ENCODE peak calls at places on chromosomes 12 and 14, in five cellular contexts. One of them, this sample, is unnamed.

GRCh38 chr12:113329022-113329790 is 5.7 kb downstream of the SLC8B1 start:
- DNase-seq in CD8-positive, alpha-beta memory T cell: no peak
- DNase-seq in left lung: no peak
- DNase-seq in fibroblast of lung: no peak
- DNase-seq in heart right ventricle: no peak
- DNase-seq in this sample: no peak

GRCh38 chr12:75444444-75445136 is 36.0 kb upstream of the GLIPR1 start:
- DNase-seq in CD8-positive, alpha-beta memory T cell: no peak
- DNase-seq in left lung: no peak
- DNase-seq in fibroblast of lung: peak; percentile 59
- DNase-seq in heart right ventricle: no peak
- DNase-seq in this sample: no peak

GRCh38 chr12:113241191-113242017 is 20.1 kb downstream of the TPCN1 start:
- DNase-seq in CD8-positive, alpha-beta memory T cell: no peak
- DNase-seq in left lung: no peak
- DNase-seq in fibroblast of lung: peak; percentile 78
- DNase-seq in heart right ventricle: no peak
- DNase-seq in this sample: no peak

GRCh38 chr12:20450591-20450990 is 82.3 kb downstream of the PDE3A start:
- DNase-seq in CD8-positive, alpha-beta memory T cell: no peak
- DNase-seq in left lung: no peak
- DNase-seq in fibroblast of lung: no peak
- DNase-seq in heart right ventricle: no peak
- DNase-seq in this sample: no peak

GRCh38 chr14:55580401-55581010 is 499 bp downstream of the KTN1 start:
- DNase-seq in CD8-positive, alpha-beta memory T cell: peak; percentile 44
- DNase-seq in left lung: peak; percentile 43
- DNase-seq in fibroblast of lung: no peak
- DNase-seq in heart right ventricle: peak; percentile 61
- DNase-seq in this sample: peak; percentile 63

GRCh38 chr12:10607885-10608458 is 5.4 kb downstream of the MAGOHB start:
- DNase-seq in CD8-positive, alpha-beta memory T cell: no peak
- DNase-seq in left lung: no peak
- DNase-seq in fibroblast of lung: peak; percentile 27
- DNase-seq in heart right ventricle: no peak
- DNase-seq in this sample: no peak

GRCh38 chr14:50058112-50058511 is 58.3 kb downstream of the VCPKMT start:
- DNase-seq in CD8-positive, alpha-beta memory T cell: no peak
- DNase-seq in left lung: no peak
- DNase-seq in fibroblast of lung: no peak
- DNase-seq in heart right ventricle: no peak
- DNase-seq in this sample: no peak

GRCh38 chr12:124938066-124938465 is 23.6 kb upstream of the UBC start:
- DNase-seq in CD8-positive, alpha-beta memory T cell: no peak
- DNase-seq in left lung: no peak
- DNase-seq in fibroblast of lung: no peak
- DNase-seq in heart right ventricle: no peak
- DNase-seq in this sample: no peak

GRCh38 chr14:52031781-52032180 is 37.1 kb downstream of the NID2 start:
- DNase-seq in CD8-positive, alpha-beta memory T cell: no peak
- DNase-seq in left lung: no peak
- DNase-seq in fibroblast of lung: peak; percentile 79
- DNase-seq in heart right ventricle: peak; percentile 71
- DNase-seq in this sample: no peak

GRCh38 chr12:1443421-1444141 is 150.8 kb downstream of the FBXL14 start:
- DNase-seq in CD8-positive, alpha-beta memory T cell: no peak
- DNase-seq in left lung: no peak
- DNase-seq in fibroblast of lung: peak; percentile 77
- DNase-seq in heart right ventricle: no peak
- DNase-seq in this sample: no peak

GRCh38 chr14:71142375-71143038 is 235.2 kb downstream of the PCNX1 start:
- DNase-seq in CD8-positive, alpha-beta memory T cell: no peak
- DNase-seq in left lung: no peak
- DNase-seq in fibroblast of lung: peak; percentile 39
- DNase-seq in heart right ventricle: no peak
- DNase-seq in this sample: no peak

GRCh38 chr14:81710232-81710845 is 176.7 kb upstream of the SEL1L start:
- DNase-seq in CD8-positive, alpha-beta memory T cell: no peak
- DNase-seq in left lung: no peak
- DNase-seq in fibroblast of lung: peak; percentile 11
- DNase-seq in heart right ventricle: peak; percentile 8
- DNase-seq in this sample: no peak

GRCh38 chr12:25278274-25278673 is 27.5 kb upstream of the KRAS start:
- DNase-seq in CD8-positive, alpha-beta memory T cell: no peak
- DNase-seq in left lung: no peak
- DNase-seq in fibroblast of lung: no peak
- DNase-seq in heart right ventricle: no peak
- DNase-seq in this sample: no peak

GRCh38 chr14:24429395-24430142 is at the start of the genes CBLN3 and KHNYN:
- DNase-seq in CD8-positive, alpha-beta memory T cell: peak; percentile 82
- DNase-seq in left lung: peak; percentile 94
- DNase-seq in fibroblast of lung: peak; percentile 95
- DNase-seq in heart right ventricle: peak; percentile 93
- DNase-seq in this sample: peak; percentile 80

GRCh38 chr12:66742508-66743367 is 63.9 kb upstream of the GRIP1 start:
- DNase-seq in CD8-positive, alpha-beta memory T cell: no peak
- DNase-seq in left lung: no peak
- DNase-seq in fibroblast of lung: no peak
- DNase-seq in heart right ventricle: no peak
- DNase-seq in this sample: no peak

GRCh38 chr14:93430319-93430801 is 379 bp upstream of the UNC79 start:
- DNase-seq in CD8-positive, alpha-beta memory T cell: no peak
- DNase-seq in left lung: no peak
- DNase-seq in fibroblast of lung: no peak
- DNase-seq in heart right ventricle: no peak
- DNase-seq in this sample: no peak

GRCh38 chr14:94021001-94021400 is 5.1 kb upstream of the OTUB2 start:
- DNase-seq in CD8-positive, alpha-beta memory T cell: no peak
- DNase-seq in left lung: no peak
- DNase-seq in fibroblast of lung: no peak
- DNase-seq in heart right ventricle: no peak
- DNase-seq in this sample: no peak

DNA sequence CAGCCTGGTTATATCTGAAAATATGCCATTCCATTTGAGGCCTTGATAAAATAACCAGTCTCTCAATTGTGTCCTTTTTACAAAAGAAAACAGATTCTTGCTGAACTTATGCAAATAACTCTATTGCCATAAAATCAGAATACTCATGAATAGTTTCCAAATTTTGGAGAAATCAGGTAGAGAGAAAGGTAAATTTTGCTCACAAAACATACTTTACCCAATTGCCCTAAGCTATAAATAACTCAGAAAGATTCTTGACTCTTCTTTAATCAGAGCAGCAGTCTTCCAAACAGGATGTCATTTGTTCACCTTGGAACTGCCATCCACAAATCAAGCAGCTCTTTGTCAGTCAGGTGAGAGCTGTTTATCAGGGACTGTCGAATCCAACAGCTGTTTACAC is 12.6 kb downstream of the ZNF26 start:
- DNase-seq in CD8-positive, alpha-beta memory T cell: no peak
- DNase-seq in left lung: no peak
- DNase-seq in fibroblast of lung: no peak
- DNase-seq in heart right ventricle: no peak
- DNase-seq in this sample: no peak
- H3K9me3 ChIP-seq in CD8-positive, alpha-beta memory T cell: peaks cover 65% of the 10 kb centered on the region
- H3K9me3 ChIP-seq in left lung: peaks cover 100% of the 10 kb centered on the region
- H3K9me3 ChIP-seq in fibroblast of lung: no peaks in the 10 kb centered on the region
- H3K9me3 ChIP-seq in heart right ventricle: peaks cover 57% of the 10 kb centered on the region
- H3K9me3 ChIP-seq in this sample: peaks cover 41% of the 10 kb centered on the region

GRCh38 chr12:22615963-22616501 is 8.9 kb upstream of the ETNK1 start:
- DNase-seq in CD8-positive, alpha-beta memory T cell: no peak
- DNase-seq in left lung: no peak
- DNase-seq in fibroblast of lung: no peak
- DNase-seq in heart right ventricle: no peak
- DNase-seq in this sample: no peak
- H3K9me3 ChIP-seq in CD8-positive, alpha-beta memory T cell: no peaks in the 10 kb centered on the region
- H3K9me3 ChIP-seq in left lung: peaks cover 41% of the 10 kb centered on the region
- H3K9me3 ChIP-seq in fibroblast of lung: no peaks in the 10 kb centered on the region
- H3K9me3 ChIP-seq in heart right ventricle: peaks cover 14% of the 10 kb centered on the region
- H3K9me3 ChIP-seq in this sample: no peaks in the 10 kb centered on the region

GRCh38 chr14:33404964-33405574 is 466.4 kb downstream of the NPAS3 start:
- DNase-seq in CD8-positive, alpha-beta memory T cell: no peak
- DNase-seq in left lung: no peak
- DNase-seq in fibroblast of lung: no peak
- DNase-seq in heart right ventricle: no peak
- DNase-seq in this sample: no peak
- H3K9me3 ChIP-seq in CD8-positive, alpha-beta memory T cell: no peaks in the 10 kb centered on the region
- H3K9me3 ChIP-seq in left lung: peaks cover 12% of the 10 kb centered on the region
- H3K9me3 ChIP-seq in fibroblast of lung: no peaks in the 10 kb centered on the region
- H3K9me3 ChIP-seq in heart right ventricle: peaks cover 15% of the 10 kb centered on the region
- H3K9me3 ChIP-seq in this sample: no peaks in the 10 kb centered on the region

GRCh38 chr12:34333337-34333736 is 311.0 kb downstream of the ALG10 start:
- DNase-seq in CD8-positive, alpha-beta memory T cell: no peak
- DNase-seq in left lung: no peak
- DNase-seq in fibroblast of lung: no peak
- DNase-seq in heart right ventricle: no peak
- DNase-seq in this sample: no peak
- H3K9me3 ChIP-seq in CD8-positive, alpha-beta memory T cell: no peaks in the 10 kb centered on the region
- H3K9me3 ChIP-seq in left lung: peaks cover 100% of the 10 kb centered on the region
- H3K9me3 ChIP-seq in fibroblast of lung: no peaks in the 10 kb centered on the region
- H3K9me3 ChIP-seq in heart right ventricle: no peaks in the 10 kb centered on the region
- H3K9me3 ChIP-seq in this sample: no peaks in the 10 kb centered on the region

GRCh38 chr12:133046698-133047097 is 9.4 kb downstream of the ZNF84 start:
- DNase-seq in CD8-positive, alpha-beta memory T cell: no peak
- DNase-seq in left lung: no peak
- DNase-seq in fibroblast of lung: no peak
- DNase-seq in heart right ventricle: no peak
- DNase-seq in this sample: no peak
- H3K9me3 ChIP-seq in CD8-positive, alpha-beta memory T cell: peaks cover 84% of the 10 kb centered on the region
- H3K9me3 ChIP-seq in left lung: peaks cover 100% of the 10 kb centered on the region
- H3K9me3 ChIP-seq in fibroblast of lung: peaks cover 9% of the 10 kb centered on the region
- H3K9me3 ChIP-seq in heart right ventricle: peaks cover 94% of the 10 kb centered on the region
- H3K9me3 ChIP-seq in this sample: peaks cover 67% of the 10 kb centered on the region

GRCh38 chr12:131321988-131322387 is 368.3 kb downstream of the ADGRD1 start:
- DNase-seq in CD8-positive, alpha-beta memory T cell: no peak
- DNase-seq in left lung: no peak
- DNase-seq in fibroblast of lung: no peak
- DNase-seq in heart right ventricle: no peak
- DNase-seq in this sample: no peak
- H3K9me3 ChIP-seq in CD8-positive, alpha-beta memory T cell: no peaks in the 10 kb centered on the region
- H3K9me3 ChIP-seq in left lung: peaks cover 24% of the 10 kb centered on the region
- H3K9me3 ChIP-seq in fibroblast of lung: no peaks in the 10 kb centered on the region
- H3K9me3 ChIP-seq in heart right ventricle: no peaks in the 10 kb centered on the region
- H3K9me3 ChIP-seq in this sample: no peaks in the 10 kb centered on the region

GRCh38 chr12:46264057-46264456 is 4.8 kb downstream of the SLC38A1 start:
- DNase-seq in CD8-positive, alpha-beta memory T cell: no peak
- DNase-seq in left lung: no peak
- DNase-seq in fibroblast of lung: peak; percentile 40
- DNase-seq in heart right ventricle: no peak
- DNase-seq in this sample: no peak
- H3K9me3 ChIP-seq in CD8-positive, alpha-beta memory T cell: no peaks in the 10 kb centered on the region
- H3K9me3 ChIP-seq in left lung: no peaks in the 10 kb centered on the region
- H3K9me3 ChIP-seq in fibroblast of lung: no peaks in the 10 kb centered on the region
- H3K9me3 ChIP-seq in heart right ventricle: no peaks in the 10 kb centered on the region
- H3K9me3 ChIP-seq in this sample: no peaks in the 10 kb centered on the region

GRCh38 chr12:94704452-94704871 is 54.1 kb upstream of the TMCC3 start:
- DNase-seq in CD8-positive, alpha-beta memory T cell: no peak
- DNase-seq in left lung: no peak
- DNase-seq in fibroblast of lung: peak; percentile 97
- DNase-seq in heart right ventricle: peak; percentile 11
- DNase-seq in this sample: no peak

GRCh38 chr12:94705656-94706055 is 55.3 kb upstream of the TMCC3 start:
- DNase-seq in CD8-positive, alpha-beta memory T cell: no peak
- DNase-seq in left lung: no peak
- DNase-seq in fibroblast of lung: no peak
- DNase-seq in heart right ventricle: no peak
- DNase-seq in this sample: no peak

GRCh38 chr12:94701711-94702110 is 51.4 kb upstream of the TMCC3 start:
- DNase-seq in CD8-positive, alpha-beta memory T cell: no peak
- DNase-seq in left lung: no peak
- DNase-seq in fibroblast of lung: no peak
- DNase-seq in heart right ventricle: no peak
- DNase-seq in this sample: no peak

GRCh38 chr12:94707892-94708291 is 57.5 kb upstream of the TMCC3 start:
- DNase-seq in CD8-positive, alpha-beta memory T cell: no peak
- DNase-seq in left lung: no peak
- DNase-seq in fibroblast of lung: peak; percentile 83
- DNase-seq in heart right ventricle: peak; percentile 80
- DNase-seq in this sample: no peak

GRCh38 chr12:94706250-94706661 is 55.9 kb upstream of the TMCC3 start:
- DNase-seq in CD8-positive, alpha-beta memory T cell: no peak
- DNase-seq in left lung: no peak
- DNase-seq in fibroblast of lung: no peak
- DNase-seq in heart right ventricle: no peak
- DNase-seq in this sample: no peak
- H3K9me3 ChIP-seq in CD8-positive, alpha-beta memory T cell: no peaks in the 10 kb centered on the region
- H3K9me3 ChIP-seq in left lung: no peaks in the 10 kb centered on the region
- H3K9me3 ChIP-seq in fibroblast of lung: no peaks in the 10 kb centered on the region
- H3K9me3 ChIP-seq in heart right ventricle: no peaks in the 10 kb centered on the region
- H3K9me3 ChIP-seq in this sample: no peaks in the 10 kb centered on the region

DNA sequence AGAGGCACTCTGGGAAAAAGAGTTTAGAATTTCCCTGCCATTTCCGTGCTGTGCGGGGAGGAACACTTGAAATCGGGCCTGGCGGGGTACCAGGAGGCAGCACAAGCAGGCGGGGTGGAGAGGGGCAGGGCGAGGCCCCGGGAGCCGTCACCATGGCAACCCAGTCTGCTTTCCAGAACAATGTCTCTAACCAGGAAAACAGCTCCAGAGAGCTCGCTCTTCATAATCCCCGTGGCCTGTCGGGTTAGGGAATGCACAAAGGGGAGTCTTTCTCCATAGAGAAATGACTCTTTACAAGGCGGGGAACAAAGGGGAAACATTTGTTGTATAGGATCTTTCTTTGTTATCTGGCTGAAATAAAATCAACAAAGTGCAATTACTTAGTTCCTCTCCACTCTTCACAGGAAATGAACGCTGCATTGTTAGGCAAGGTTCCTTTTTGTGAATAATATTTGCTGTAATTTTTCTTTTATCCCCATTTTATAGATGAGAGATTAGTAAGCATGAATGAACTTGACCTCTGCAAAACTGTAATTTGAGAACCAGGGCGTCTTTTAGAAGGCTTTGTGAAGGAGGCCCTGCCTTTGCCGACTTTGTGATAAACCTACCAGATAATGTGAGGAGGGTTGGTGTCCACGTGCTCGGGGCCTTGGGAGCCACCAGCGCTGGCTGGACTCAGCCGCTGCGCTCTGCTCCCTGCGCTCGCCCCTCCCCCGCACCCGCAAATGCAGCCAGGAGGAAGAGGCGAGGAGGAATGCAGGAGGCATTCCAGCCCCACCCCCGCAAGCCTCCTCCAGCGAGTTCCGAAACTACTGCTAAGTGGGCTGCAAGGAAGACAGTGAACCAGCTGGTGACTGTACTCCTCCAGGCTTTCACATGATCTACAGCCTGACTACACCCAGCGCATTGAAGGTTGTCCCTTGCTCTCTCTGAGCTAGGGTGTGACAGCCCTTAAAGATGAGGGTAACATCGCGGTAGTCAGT is 105.2 kb upstream of the ATF7IP start:
- DNase-seq in CD8-positive, alpha-beta memory T cell: no peak
- DNase-seq in left lung: peak; percentile 95
- DNase-seq in fibroblast of lung: peak; percentile 76
- DNase-seq in heart right ventricle: peak; percentile 95
- DNase-seq in this sample: no peak
- H3K9me3 ChIP-seq in CD8-positive, alpha-beta memory T cell: no peaks in the 10 kb centered on the region
- H3K9me3 ChIP-seq in left lung: peaks cover 10% of the 10 kb centered on the region
- H3K9me3 ChIP-seq in fibroblast of lung: no peaks in the 10 kb centered on the region
- H3K9me3 ChIP-seq in heart right ventricle: peaks cover 8% of the 10 kb centered on the region
- H3K9me3 ChIP-seq in this sample: peaks cover 2% of the 10 kb centered on the region

This sample was measured in T-helper 17 cell.